ENCODE peak calls at places on chromosomes 3 and 15, in nine cellular contexts. G is H9, M is coronary artery, V is uterus, C is left ventricle myocardium inferior, X is astrocyte of the cerebellum, D is progenitor cell of endocrine pancreas, S is tibial nerve, P is colonic mucosa. T is an unnamed sample.

GRCh38 chr15:98776607-98777281 is 128.4 kb downstream of the IGF1R start:
- DNase-seq in P (no peak), X (peak), S (peak), G (no peak), C (peak), M (no peak), V (peak), D (peak), T (no peak)

GRCh38 chr3:141530133-141530768 is 43.4 kb downstream of the RASA2 start:
- DNase-seq in P (no peak), S (no peak), V (no peak), X (peak), G (no peak), D (no peak), C (no peak), M (no peak), T (no peak)

GRCh38 chr3:102057781-102058421 is 208.6 kb downstream of the NFKBIZ start:
- DNase-seq in D (no peak), C (no peak), V (no peak), X (no peak), G (no peak), P (no peak), M (no peak), S (no peak), T (no peak)

GRCh38 chr3:42830437-42831320 is 21.4 kb downstream of the ACKR2 start:
- DNase-seq in V (no peak), X (no peak), C (no peak), M (no peak), S (no peak), D (no peak), P (no peak), G (peak), T (no peak)

GRCh38 chr3:105767776-105768175 is 101.0 kb downstream of the CBLB start:
- DNase-seq in G (no peak), S (no peak), X (no peak), P (no peak), C (no peak), V (no peak), M (no peak), D (no peak), T (no peak)

GRCh38 chr3:164459526-164460151 is 618.7 kb downstream of the SI start:
- DNase-seq in V (no peak), D (no peak), X (no peak), M (no peak), P (no peak), G (no peak), C (no peak), S (no peak), T (no peak)

GRCh38 chr15:82569834-82570233 is 29.6 kb upstream of the RPS17 start:
- DNase-seq in M (no peak), P (no peak), S (no peak), X (no peak), V (no peak), C (no peak), G (no peak), D (no peak), T (no peak)

GRCh38 chr3:188052229-188052965 is 101.6 kb upstream of the LPP start:
- DNase-seq in M (peak), P (peak), D (peak), S (peak), X (no peak), V (peak), G (peak), C (peak), T (peak)

GRCh38 chr3:17505856-17506255 is 236.6 kb downstream of the TBC1D5 start:
- DNase-seq in X (no peak), M (no peak), V (no peak), G (no peak), C (no peak), P (no peak), S (no peak), D (no peak), T (no peak)

GRCh38 chr3:44045476-44046275 is 196.0 kb upstream of the TOPAZ1 start:
- DNase-seq in S (peak), X (no peak), G (no peak), M (no peak), D (no peak), C (no peak), P (peak), V (no peak), T (no peak)

GRCh38 chr3:66473637-66474036 is 27.2 kb downstream of the LRIG1 start:
- DNase-seq in P (no peak), M (no peak), D (no peak), S (no peak), V (no peak), G (no peak), C (no peak), X (no peak), T (no peak)

GRCh38 chr3:183455064-183455463 is 26.6 kb upstream of the MCF2L2 start:
- DNase-seq in G (no peak), M (no peak), X (no peak), D (no peak), P (no peak), S (no peak), V (no peak), C (no peak), T (no peak)

GRCh38 chr3:145024700-145025099 is 1053.1 kb downstream of the DIPK2A start:
- DNase-seq in X (no peak), C (no peak), P (no peak), D (no peak), G (no peak), S (no peak), M (no peak), V (no peak), T (no peak)

GRCh38 chr3:125585595-125586223 is 9.6 kb downstream of the OSBPL11 start:
- DNase-seq in D (peak), M (no peak), P (peak), C (peak), G (peak), V (peak), S (peak), X (peak), T (peak)

GRCh38 chr3:25468866-25469319 is 40.8 kb downstream of the RARB start:
- DNase-seq in D (no peak), X (no peak), V (peak), C (peak), S (peak), M (peak), P (peak), G (peak), T (peak)
- TF ChIP-seq CTCF in D (peak), X (peak), V (peak), C (peak), S (no peak), M (no peak), P (no peak), G (peak), T (peak)

GRCh38 chr3:103991461-103992115 is 1375.1 kb upstream of the ALCAM start:
- DNase-seq in V (no peak), G (peak), M (no peak), C (no peak), P (no peak), X (no peak), S (no peak), D (no peak), T (no peak)
- TF ChIP-seq CTCF in V (no peak), G (peak), M (no peak), C (no peak), P (no peak), X (peak), S (no peak), D (peak), T (peak)

GRCh38 chr15:63122002-63122893 is 587 bp downstream of the LACTB start:
- DNase-seq in C (peak), V (peak), D (peak), S (peak), P (peak), G (peak), X (no peak), M (peak), T (peak)
- TF ChIP-seq CTCF in C (peak), V (no peak), D (peak), S (no peak), P (peak), G (peak), X (peak), M (no peak), T (peak)

DNA sequence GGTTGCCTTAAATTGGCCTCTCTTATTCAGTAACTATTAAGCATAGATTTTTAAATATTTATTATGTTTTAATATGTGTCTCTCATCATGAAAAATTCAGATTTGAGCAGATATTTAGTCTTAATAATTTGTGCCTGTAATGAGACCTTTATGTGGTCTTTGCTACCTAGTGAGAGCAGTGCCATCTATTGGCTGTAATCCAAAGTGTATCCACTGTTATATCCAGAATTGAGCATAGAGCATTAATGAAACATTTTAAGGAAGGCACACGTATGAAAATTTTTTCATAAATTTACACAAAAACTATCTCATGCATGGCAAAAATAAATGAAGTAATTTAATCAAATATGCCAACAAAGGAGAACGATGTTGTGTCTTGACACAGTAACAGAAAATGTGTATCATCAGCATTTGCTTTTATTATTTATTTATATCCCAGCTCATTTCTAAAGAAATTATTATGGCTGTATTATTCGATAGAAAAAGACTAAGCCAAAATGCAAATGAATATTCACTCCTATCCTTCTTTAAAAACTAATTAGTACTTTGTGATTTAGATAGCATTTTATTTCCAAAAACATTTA is 203.5 kb downstream of the RSRC1 start:
- DNase-seq in P (no peak), X (no peak), S (no peak), G (no peak), M (no peak), V (no peak), C (no peak), D (no peak), T (no peak)
- TF ChIP-seq CTCF in P (peak), X (peak), S (no peak), G (peak), M (no peak), V (no peak), C (peak), D (peak), T (peak)

GRCh38 chr3:160006282-160007163 is 17.9 kb downstream of the IL12A start:
- DNase-seq in C (no peak), S (peak), X (peak), D (no peak), M (no peak), V (peak), P (peak), G (peak), T (peak)
- TF ChIP-seq CTCF in C (peak), S (peak), X (peak), D (peak), M (peak), V (peak), P (peak), G (peak), T (peak)

DNA sequence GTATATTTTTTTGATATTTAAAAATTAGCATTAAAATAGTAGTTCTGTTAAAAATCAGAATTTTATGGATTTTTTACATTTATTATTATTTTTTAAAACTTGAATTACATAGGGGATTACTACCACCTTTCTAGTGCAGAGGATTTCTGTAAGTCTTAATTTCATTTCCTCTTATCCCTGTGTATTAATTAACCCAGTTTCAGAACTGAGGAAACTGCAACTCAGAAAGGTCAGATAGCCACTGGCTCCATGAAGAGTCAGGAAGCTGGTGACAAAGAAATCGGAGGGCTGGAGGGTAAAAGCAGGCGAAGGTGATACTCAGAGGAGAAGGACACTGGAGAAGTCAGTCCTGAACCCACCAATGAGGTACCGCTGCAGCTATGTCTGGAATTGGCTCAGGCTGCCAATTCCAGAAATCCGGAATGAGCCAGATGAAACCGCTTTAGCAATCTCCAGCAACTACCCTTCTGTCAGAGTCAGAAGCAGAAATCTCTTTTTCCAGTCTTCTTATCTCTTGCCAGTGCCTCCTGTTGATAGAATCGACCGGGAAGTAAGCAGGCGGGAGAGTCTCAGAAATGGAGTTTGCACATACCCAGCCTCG is 308.5 kb downstream of the SV2B start:
- DNase-seq in G (no peak), V (peak), C (peak), M (no peak), S (no peak), P (peak), D (peak), X (no peak), T (no peak)
- TF ChIP-seq CTCF in G (no peak), V (no peak), C (no peak), M (no peak), S (no peak), P (no peak), D (no peak), X (no peak), T (no peak)

GRCh38 chr15:101652783-101653430 is 726 bp upstream of the TM2D3 start:
- DNase-seq in V (peak), M (no peak), D (peak), G (no peak), P (no peak), S (no peak), C (no peak), X (no peak), T (no peak)
- TF ChIP-seq CTCF in V (no peak), M (no peak), D (no peak), G (no peak), P (no peak), S (no peak), C (no peak), X (no peak), T (no peak)